ENCODE peak calls at places on chromosomes 5 and 9, in seven cellular contexts. One of them, this sample, is unnamed.

GRCh38 chr9:136584401-136585328 is 38.8 kb upstream of the NOTCH1 start:
- DNase-seq in ureter: no peak
- DNase-seq in GM12891: no peak
- DNase-seq in ACHN: no peak
- DNase-seq in left ventricle myocardium superior: peak
- DNase-seq in mucosa of gallbladder: no peak
- DNase-seq in osteocyte: no peak
- DNase-seq in this sample: no peak

GRCh38 chr5:97100486-97100885 is 41.9 kb downstream of the LIX1 start:
- DNase-seq in ureter: no peak
- DNase-seq in GM12891: no peak
- DNase-seq in ACHN: no peak
- DNase-seq in left ventricle myocardium superior: no peak
- DNase-seq in mucosa of gallbladder: no peak
- DNase-seq in osteocyte: no peak
- DNase-seq in this sample: no peak

GRCh38 chr5:73826301-73826700 is 200.3 kb downstream of the ARHGEF28 start:
- DNase-seq in ureter: no peak
- DNase-seq in GM12891: no peak
- DNase-seq in ACHN: no peak
- DNase-seq in left ventricle myocardium superior: no peak
- DNase-seq in mucosa of gallbladder: no peak
- DNase-seq in osteocyte: no peak
- DNase-seq in this sample: no peak

GRCh38 chr5:134458676-134459403 is 47.2 kb upstream of the CDKN2AIPNL start:
- DNase-seq in ureter: no peak
- DNase-seq in GM12891: no peak
- DNase-seq in ACHN: peak
- DNase-seq in left ventricle myocardium superior: peak
- DNase-seq in mucosa of gallbladder: no peak
- DNase-seq in osteocyte: no peak
- DNase-seq in this sample: no peak

GRCh38 chr5:453725-454481 is 10.9 kb downstream of the EXOC3 start:
- DNase-seq in ureter: no peak
- DNase-seq in GM12891: no peak
- DNase-seq in ACHN: no peak
- DNase-seq in left ventricle myocardium superior: peak
- DNase-seq in mucosa of gallbladder: no peak
- DNase-seq in osteocyte: no peak
- DNase-seq in this sample: peak

GRCh38 chr9:127232833-127233549 is 31.6 kb upstream of the GARNL3 start:
- DNase-seq in ureter: no peak
- DNase-seq in GM12891: no peak
- DNase-seq in ACHN: no peak
- DNase-seq in left ventricle myocardium superior: no peak
- DNase-seq in mucosa of gallbladder: no peak
- DNase-seq in osteocyte: no peak
- DNase-seq in this sample: no peak

GRCh38 chr5:174520420-174521396 is 203.7 kb upstream of the MSX2 start:
- DNase-seq in ureter: peak
- DNase-seq in GM12891: no peak
- DNase-seq in ACHN: no peak
- DNase-seq in left ventricle myocardium superior: no peak
- DNase-seq in mucosa of gallbladder: peak
- DNase-seq in osteocyte: no peak
- DNase-seq in this sample: no peak

GRCh38 chr9:116499986-116500871 is 186.9 kb upstream of the TRIM32 start:
- DNase-seq in ureter: no peak
- DNase-seq in GM12891: no peak
- DNase-seq in ACHN: peak
- DNase-seq in left ventricle myocardium superior: no peak
- DNase-seq in mucosa of gallbladder: no peak
- DNase-seq in osteocyte: no peak
- DNase-seq in this sample: peak

GRCh38 chr5:157030692-157031091 is 28.2 kb downstream of the HAVCR1 start:
- DNase-seq in ureter: no peak
- DNase-seq in GM12891: no peak
- DNase-seq in ACHN: no peak
- DNase-seq in left ventricle myocardium superior: no peak
- DNase-seq in mucosa of gallbladder: no peak
- DNase-seq in osteocyte: no peak
- DNase-seq in this sample: no peak

GRCh38 chr9:123049589-123050222 is 16.2 kb downstream of the GPR21 start:
- DNase-seq in ureter: peak
- DNase-seq in GM12891: no peak
- DNase-seq in ACHN: no peak
- DNase-seq in left ventricle myocardium superior: no peak
- DNase-seq in mucosa of gallbladder: no peak
- DNase-seq in osteocyte: no peak
- DNase-seq in this sample: peak

GRCh38 chr9:32348289-32348688 is 36.2 kb upstream of the ACO1 start:
- DNase-seq in ureter: no peak
- DNase-seq in GM12891: no peak
- DNase-seq in ACHN: no peak
- DNase-seq in left ventricle myocardium superior: no peak
- DNase-seq in mucosa of gallbladder: no peak
- DNase-seq in osteocyte: no peak
- DNase-seq in this sample: no peak

GRCh38 chr9:27384262-27385014 is 87.5 kb upstream of the EQTN start:
- DNase-seq in ureter: no peak
- DNase-seq in GM12891: no peak
- DNase-seq in ACHN: no peak
- DNase-seq in left ventricle myocardium superior: no peak
- DNase-seq in mucosa of gallbladder: no peak
- DNase-seq in osteocyte: no peak
- DNase-seq in this sample: no peak

GRCh38 chr9:105859428-105860091 is 165.2 kb downstream of the TMEM38B start:
- DNase-seq in ureter: no peak
- DNase-seq in GM12891: no peak
- DNase-seq in ACHN: no peak
- DNase-seq in left ventricle myocardium superior: no peak
- DNase-seq in mucosa of gallbladder: no peak
- DNase-seq in osteocyte: no peak
- DNase-seq in this sample: no peak

GRCh38 chr5:33233013-33233463 is 207.7 kb upstream of the TARS1 start:
- DNase-seq in ureter: no peak
- DNase-seq in GM12891: no peak
- DNase-seq in ACHN: no peak
- DNase-seq in left ventricle myocardium superior: no peak
- DNase-seq in mucosa of gallbladder: no peak
- DNase-seq in osteocyte: no peak
- DNase-seq in this sample: no peak

GRCh38 chr5:149452665-149453617 is 73.8 kb upstream of the IL17B start:
- DNase-seq in ureter: peak
- DNase-seq in GM12891: no peak
- DNase-seq in ACHN: no peak
- DNase-seq in left ventricle myocardium superior: peak
- DNase-seq in mucosa of gallbladder: no peak
- DNase-seq in osteocyte: peak
- DNase-seq in this sample: peak

GRCh38 chr9:98998441-98999151 is 54.9 kb downstream of the COL15A1 start:
- DNase-seq in ureter: peak
- DNase-seq in GM12891: no peak
- DNase-seq in ACHN: peak
- DNase-seq in left ventricle myocardium superior: peak
- DNase-seq in mucosa of gallbladder: peak
- DNase-seq in osteocyte: peak
- DNase-seq in this sample: peak

GRCh38 chr5:57447656-57448055 is 35.0 kb downstream of the ACTBL2 start:
- DNase-seq in ureter: no peak
- DNase-seq in GM12891: no peak
- DNase-seq in ACHN: no peak
- DNase-seq in left ventricle myocardium superior: no peak
- DNase-seq in mucosa of gallbladder: no peak
- DNase-seq in osteocyte: no peak
- DNase-seq in this sample: no peak

GRCh38 chr5:172769598-172770373 is 1.2 kb downstream of the DUSP1 start:
- DNase-seq in ureter: no peak
- DNase-seq in GM12891: no peak
- DNase-seq in ACHN: peak
- DNase-seq in left ventricle myocardium superior: peak
- DNase-seq in mucosa of gallbladder: no peak
- DNase-seq in osteocyte: no peak
- DNase-seq in this sample: peak

GRCh38 chr5:55969956-55970355 is 24.8 kb downstream of the IL6ST start:
- DNase-seq in ureter: no peak
- DNase-seq in GM12891: no peak
- DNase-seq in ACHN: no peak
- DNase-seq in left ventricle myocardium superior: no peak
- DNase-seq in mucosa of gallbladder: no peak
- DNase-seq in osteocyte: no peak
- DNase-seq in this sample: no peak

GRCh38 chr5:95709967-95710650 is 21.0 kb upstream of the RHOBTB3 start:
- DNase-seq in ureter: no peak
- DNase-seq in GM12891: no peak
- DNase-seq in ACHN: no peak
- DNase-seq in left ventricle myocardium superior: peak
- DNase-seq in mucosa of gallbladder: no peak
- DNase-seq in osteocyte: no peak
- DNase-seq in this sample: no peak

GRCh38 chr9:113645972-113646241 is 182.4 kb downstream of the RGS3 start:
- DNase-seq in ureter: no peak
- DNase-seq in GM12891: no peak
- DNase-seq in ACHN: no peak
- DNase-seq in left ventricle myocardium superior: no peak
- DNase-seq in mucosa of gallbladder: no peak
- DNase-seq in osteocyte: no peak
- DNase-seq in this sample: no peak

GRCh38 chr9:91914937-91915336 is 35.1 kb downstream of the ROR2 start:
- DNase-seq in ureter: no peak
- DNase-seq in GM12891: no peak
- DNase-seq in ACHN: no peak
- DNase-seq in left ventricle myocardium superior: no peak
- DNase-seq in mucosa of gallbladder: no peak
- DNase-seq in osteocyte: no peak
- DNase-seq in this sample: no peak

This sample was measured in MCF 10A.